ENCODE peak calls at places on chromosomes 2 and 18, in five cellular contexts. One of them, this sample, is unnamed.

GRCh38 chr2:78780321-78780720 is 245.2 kb upstream of the REG3G start:
- DNase-seq in stimulated activated CD4-positive, alpha-beta T cell treated with anti-CD3 and anti-CD28 coated beads, Interleukin-4, amount 100 ng/mL, for 48 hours: no peak
- DNase-seq in CD4-positive, alpha-beta T cell: no peak
- DNase-seq in C1 segment of cervical spinal cord: no peak
- DNase-seq in colonic mucosa: no peak
- DNase-seq in this sample: no peak

GRCh38 chr2:25418944-25419677 is 77.4 kb upstream of the DNMT3A start:
- DNase-seq in stimulated activated CD4-positive, alpha-beta T cell treated with anti-CD3 and anti-CD28 coated beads, Interleukin-4, amount 100 ng/mL, for 48 hours: no peak
- DNase-seq in colonic mucosa: no peak
- DNase-seq in CD4-positive, alpha-beta T cell: no peak
- DNase-seq in C1 segment of cervical spinal cord: no peak
- DNase-seq in this sample: no peak

GRCh38 chr18:5196253-5197031 is 615 bp downstream of the AKAIN1 start:
- DNase-seq in colonic mucosa: no peak
- DNase-seq in CD4-positive, alpha-beta T cell: no peak
- DNase-seq in stimulated activated CD4-positive, alpha-beta T cell treated with anti-CD3 and anti-CD28 coated beads, Interleukin-4, amount 100 ng/mL, for 48 hours: no peak
- DNase-seq in C1 segment of cervical spinal cord: no peak
- DNase-seq in this sample: no peak

GRCh38 chr2:108074945-108075344 is 88.6 kb downstream of the SLC5A7 start:
- DNase-seq in C1 segment of cervical spinal cord: no peak
- DNase-seq in CD4-positive, alpha-beta T cell: no peak
- DNase-seq in stimulated activated CD4-positive, alpha-beta T cell treated with anti-CD3 and anti-CD28 coated beads, Interleukin-4, amount 100 ng/mL, for 48 hours: no peak
- DNase-seq in colonic mucosa: no peak
- DNase-seq in this sample: no peak

GRCh38 chr2:74497777-74498499 is 1.5 kb downstream of the LBX2 start:
- DNase-seq in colonic mucosa: peak
- DNase-seq in C1 segment of cervical spinal cord: no peak
- DNase-seq in CD4-positive, alpha-beta T cell: no peak
- DNase-seq in stimulated activated CD4-positive, alpha-beta T cell treated with anti-CD3 and anti-CD28 coated beads, Interleukin-4, amount 100 ng/mL, for 48 hours: peak
- DNase-seq in this sample: no peak

GRCh38 chr2:85753525-85754312 is at the start of gene ATOH8:
- DNase-seq in C1 segment of cervical spinal cord: peak
- DNase-seq in CD4-positive, alpha-beta T cell: no peak
- DNase-seq in colonic mucosa: peak
- DNase-seq in stimulated activated CD4-positive, alpha-beta T cell treated with anti-CD3 and anti-CD28 coated beads, Interleukin-4, amount 100 ng/mL, for 48 hours: no peak
- DNase-seq in this sample: no peak

GRCh38 chr2:181656450-181657261 is at the start of gene CERKL:
- DNase-seq in CD4-positive, alpha-beta T cell: no peak
- DNase-seq in colonic mucosa: peak
- DNase-seq in C1 segment of cervical spinal cord: peak
- DNase-seq in stimulated activated CD4-positive, alpha-beta T cell treated with anti-CD3 and anti-CD28 coated beads, Interleukin-4, amount 100 ng/mL, for 48 hours: no peak
- DNase-seq in this sample: no peak

GRCh38 chr2:225602205-225602604 is 202.7 kb downstream of the NYAP2 start:
- DNase-seq in CD4-positive, alpha-beta T cell: no peak
- DNase-seq in stimulated activated CD4-positive, alpha-beta T cell treated with anti-CD3 and anti-CD28 coated beads, Interleukin-4, amount 100 ng/mL, for 48 hours: no peak
- DNase-seq in colonic mucosa: no peak
- DNase-seq in C1 segment of cervical spinal cord: no peak
- DNase-seq in this sample: no peak

GRCh38 chr2:3483227-3483985 is 35.9 kb downstream of the ADI1 start:
- DNase-seq in stimulated activated CD4-positive, alpha-beta T cell treated with anti-CD3 and anti-CD28 coated beads, Interleukin-4, amount 100 ng/mL, for 48 hours: no peak
- DNase-seq in CD4-positive, alpha-beta T cell: peak
- DNase-seq in C1 segment of cervical spinal cord: peak
- DNase-seq in colonic mucosa: no peak
- DNase-seq in this sample: no peak

GRCh38 chr2:85599468-85600234 is 2.8 kb downstream of the TMEM150A start:
- DNase-seq in C1 segment of cervical spinal cord: no peak
- DNase-seq in stimulated activated CD4-positive, alpha-beta T cell treated with anti-CD3 and anti-CD28 coated beads, Interleukin-4, amount 100 ng/mL, for 48 hours: no peak
- DNase-seq in CD4-positive, alpha-beta T cell: no peak
- DNase-seq in colonic mucosa: no peak
- DNase-seq in this sample: no peak

GRCh38 chr2:120398051-120398960 is 52.4 kb downstream of the INHBB start:
- DNase-seq in stimulated activated CD4-positive, alpha-beta T cell treated with anti-CD3 and anti-CD28 coated beads, Interleukin-4, amount 100 ng/mL, for 48 hours: no peak
- DNase-seq in CD4-positive, alpha-beta T cell: no peak
- DNase-seq in colonic mucosa: no peak
- DNase-seq in C1 segment of cervical spinal cord: no peak
- DNase-seq in this sample: no peak

GRCh38 chr2:70939847-70940580 is 4.3 kb downstream of the ATP6V1B1 start:
- DNase-seq in C1 segment of cervical spinal cord: no peak
- DNase-seq in colonic mucosa: no peak
- DNase-seq in CD4-positive, alpha-beta T cell: no peak
- DNase-seq in stimulated activated CD4-positive, alpha-beta T cell treated with anti-CD3 and anti-CD28 coated beads, Interleukin-4, amount 100 ng/mL, for 48 hours: no peak
- DNase-seq in this sample: no peak

GRCh38 chr18:40983835-40984234 is 971.2 kb upstream of the PIK3C3 start:
- DNase-seq in C1 segment of cervical spinal cord: no peak
- DNase-seq in stimulated activated CD4-positive, alpha-beta T cell treated with anti-CD3 and anti-CD28 coated beads, Interleukin-4, amount 100 ng/mL, for 48 hours: no peak
- DNase-seq in CD4-positive, alpha-beta T cell: no peak
- DNase-seq in colonic mucosa: no peak
- DNase-seq in this sample: no peak

GRCh38 chr2:195622966-195623365 is 34.1 kb upstream of the SLC39A10 start:
- DNase-seq in stimulated activated CD4-positive, alpha-beta T cell treated with anti-CD3 and anti-CD28 coated beads, Interleukin-4, amount 100 ng/mL, for 48 hours: no peak
- DNase-seq in C1 segment of cervical spinal cord: no peak
- DNase-seq in CD4-positive, alpha-beta T cell: no peak
- DNase-seq in colonic mucosa: no peak
- DNase-seq in this sample: no peak

GRCh38 chr2:42329779-42330178 is 31.2 kb downstream of the COX7A2L start:
- DNase-seq in C1 segment of cervical spinal cord: no peak
- DNase-seq in CD4-positive, alpha-beta T cell: no peak
- DNase-seq in colonic mucosa: no peak
- DNase-seq in stimulated activated CD4-positive, alpha-beta T cell treated with anti-CD3 and anti-CD28 coated beads, Interleukin-4, amount 100 ng/mL, for 48 hours: no peak
- DNase-seq in this sample: no peak

GRCh38 chr18:75090336-75090735 is 118.6 kb downstream of the PTGR3 start:
- DNase-seq in colonic mucosa: no peak
- DNase-seq in stimulated activated CD4-positive, alpha-beta T cell treated with anti-CD3 and anti-CD28 coated beads, Interleukin-4, amount 100 ng/mL, for 48 hours: no peak
- DNase-seq in C1 segment of cervical spinal cord: no peak
- DNase-seq in CD4-positive, alpha-beta T cell: no peak
- DNase-seq in this sample: no peak

GRCh38 chr2:38184964-38185603 is 109.1 kb upstream of the CYP1B1 start:
- DNase-seq in colonic mucosa: no peak
- DNase-seq in C1 segment of cervical spinal cord: no peak
- DNase-seq in stimulated activated CD4-positive, alpha-beta T cell treated with anti-CD3 and anti-CD28 coated beads, Interleukin-4, amount 100 ng/mL, for 48 hours: no peak
- DNase-seq in CD4-positive, alpha-beta T cell: no peak
- DNase-seq in this sample: no peak

GRCh38 chr18:39702888-39703287 is 2137.3 kb upstream of the CELF4 start:
- DNase-seq in colonic mucosa: no peak
- DNase-seq in CD4-positive, alpha-beta T cell: no peak
- DNase-seq in C1 segment of cervical spinal cord: no peak
- DNase-seq in stimulated activated CD4-positive, alpha-beta T cell treated with anti-CD3 and anti-CD28 coated beads, Interleukin-4, amount 100 ng/mL, for 48 hours: no peak
- DNase-seq in this sample: no peak

GRCh38 chr2:37167636-37168182 is 10.9 kb upstream of the EIF2AK2 start:
- DNase-seq in colonic mucosa: no peak
- DNase-seq in C1 segment of cervical spinal cord: no peak
- DNase-seq in stimulated activated CD4-positive, alpha-beta T cell treated with anti-CD3 and anti-CD28 coated beads, Interleukin-4, amount 100 ng/mL, for 48 hours: no peak
- DNase-seq in CD4-positive, alpha-beta T cell: no peak
- DNase-seq in this sample: no peak

GRCh38 chr2:231604101-231604684 is 11.5 kb downstream of the TEX44 start:
- DNase-seq in CD4-positive, alpha-beta T cell: no peak
- DNase-seq in C1 segment of cervical spinal cord: peak
- DNase-seq in colonic mucosa: peak
- DNase-seq in stimulated activated CD4-positive, alpha-beta T cell treated with anti-CD3 and anti-CD28 coated beads, Interleukin-4, amount 100 ng/mL, for 48 hours: no peak
- DNase-seq in this sample: no peak

GRCh38 chr18:39571511-39571910 is 2005.9 kb upstream of the CELF4 start:
- DNase-seq in C1 segment of cervical spinal cord: no peak
- DNase-seq in colonic mucosa: no peak
- DNase-seq in stimulated activated CD4-positive, alpha-beta T cell treated with anti-CD3 and anti-CD28 coated beads, Interleukin-4, amount 100 ng/mL, for 48 hours: no peak
- DNase-seq in CD4-positive, alpha-beta T cell: no peak
- DNase-seq in this sample: no peak

GRCh38 chr2:237423891-237424290 is 9.9 kb upstream of the COL6A3 start:
- DNase-seq in CD4-positive, alpha-beta T cell: no peak
- DNase-seq in C1 segment of cervical spinal cord: no peak
- DNase-seq in stimulated activated CD4-positive, alpha-beta T cell treated with anti-CD3 and anti-CD28 coated beads, Interleukin-4, amount 100 ng/mL, for 48 hours: no peak
- DNase-seq in colonic mucosa: no peak
- DNase-seq in this sample: no peak

GRCh38 chr2:17912266-17912691 is 33.8 kb downstream of the KCNS3 start:
- DNase-seq in C1 segment of cervical spinal cord: peak
- DNase-seq in stimulated activated CD4-positive, alpha-beta T cell treated with anti-CD3 and anti-CD28 coated beads, Interleukin-4, amount 100 ng/mL, for 48 hours: no peak
- DNase-seq in colonic mucosa: no peak
- DNase-seq in CD4-positive, alpha-beta T cell: no peak
- DNase-seq in this sample: no peak